ENCODE peak calls at places on chromosome 20, in eight cellular contexts. One of them, this sample, is unnamed. For H3K27me3, the result is how much of the 10 kb centered on the place peaks cover.

GRCh38 chr20:32971703-32972161 is 32.5 kb downstream of the SUN5 start:
- DNase-seq in HepG2: no peak
- DNase-seq in GM12878: peak
- DNase-seq in HCT116: no peak
- DNase-seq in GM23338: no peak
- DNase-seq in SK-N-SH: no peak
- DNase-seq in K562: no peak
- DNase-seq in HL-60: no peak
- DNase-seq in this sample: no peak

GRCh38 chr20:47326718-47327137 is 29.8 kb downstream of the ZMYND8 start:
- DNase-seq in HL-60: no peak
- DNase-seq in K562: no peak
- DNase-seq in SK-N-SH: no peak
- DNase-seq in HCT116: no peak
- DNase-seq in GM23338: no peak
- DNase-seq in GM12878: no peak
- DNase-seq in HepG2: no peak
- DNase-seq in this sample: no peak

GRCh38 chr20:12847862-12848261 is 160.9 kb upstream of the SPTLC3 start:
- DNase-seq in HepG2: peak
- DNase-seq in GM12878: no peak
- DNase-seq in K562: no peak
- DNase-seq in SK-N-SH: no peak
- DNase-seq in GM23338: peak
- DNase-seq in HCT116: no peak
- DNase-seq in HL-60: no peak
- DNase-seq in this sample: no peak

GRCh38 chr20:36070451-36070850 is 84.1 kb upstream of the EPB41L1 start:
- DNase-seq in HepG2: peak
- DNase-seq in K562: no peak
- DNase-seq in HL-60: no peak
- DNase-seq in SK-N-SH: no peak
- DNase-seq in GM12878: no peak
- DNase-seq in GM23338: peak
- DNase-seq in HCT116: no peak
- DNase-seq in this sample: no peak

GRCh38 chr20:36859282-36859555 is 16.7 kb upstream of the TLDC2 start:
- DNase-seq in HepG2: no peak
- DNase-seq in SK-N-SH: no peak
- DNase-seq in GM23338: no peak
- DNase-seq in HL-60: no peak
- DNase-seq in K562: no peak
- DNase-seq in GM12878: no peak
- DNase-seq in HCT116: no peak
- DNase-seq in this sample: no peak

GRCh38 chr20:17878912-17879602 is 89.5 kb downstream of the SNX5 start:
- DNase-seq in HL-60: no peak
- DNase-seq in SK-N-SH: no peak
- DNase-seq in GM12878: no peak
- DNase-seq in HepG2: no peak
- DNase-seq in GM23338: no peak
- DNase-seq in HCT116: no peak
- DNase-seq in K562: no peak
- DNase-seq in this sample: no peak

GRCh38 chr20:10603971-10604864 is 69.6 kb downstream of the JAG1 start:
- DNase-seq in GM12878: no peak
- DNase-seq in HepG2: peak
- DNase-seq in K562: no peak
- DNase-seq in GM23338: no peak
- DNase-seq in HCT116: peak
- DNase-seq in SK-N-SH: no peak
- DNase-seq in HL-60: no peak
- DNase-seq in this sample: peak

GRCh38 chr20:21564127-21564773 is 50.4 kb upstream of the NKX2-2 start:
- DNase-seq in GM23338: no peak
- DNase-seq in HepG2: peak
- DNase-seq in HL-60: no peak
- DNase-seq in HCT116: no peak
- DNase-seq in GM12878: no peak
- DNase-seq in SK-N-SH: peak
- DNase-seq in K562: no peak
- DNase-seq in this sample: no peak

GRCh38 chr20:38201356-38201755 is 36.3 kb upstream of the TGM2 start:
- DNase-seq in GM23338: no peak
- DNase-seq in SK-N-SH: no peak
- DNase-seq in K562: no peak
- DNase-seq in HL-60: no peak
- DNase-seq in GM12878: no peak
- DNase-seq in HCT116: no peak
- DNase-seq in HepG2: no peak
- DNase-seq in this sample: no peak

GRCh38 chr20:18314786-18315406 is 26.6 kb downstream of the ZNF133 start:
- DNase-seq in K562: no peak
- DNase-seq in HCT116: no peak
- DNase-seq in GM23338: no peak
- DNase-seq in HL-60: no peak
- DNase-seq in HepG2: no peak
- DNase-seq in SK-N-SH: no peak
- DNase-seq in GM12878: no peak
- DNase-seq in this sample: no peak

GRCh38 chr20:59385038-59385437 is 84.6 kb downstream of the EDN3 start:
- DNase-seq in HCT116: no peak
- DNase-seq in SK-N-SH: no peak
- DNase-seq in HL-60: no peak
- DNase-seq in GM12878: no peak
- DNase-seq in HepG2: no peak
- DNase-seq in GM23338: no peak
- DNase-seq in K562: no peak
- DNase-seq in this sample: no peak

GRCh38 chr20:40521962-40522361 is 167.1 kb downstream of the MAFB start:
- DNase-seq in K562: no peak
- DNase-seq in SK-N-SH: no peak
- DNase-seq in HL-60: no peak
- DNase-seq in HCT116: no peak
- DNase-seq in GM23338: no peak
- DNase-seq in HepG2: no peak
- DNase-seq in GM12878: no peak
- DNase-seq in this sample: no peak

GRCh38 chr20:54566224-54566750 is 90.9 kb downstream of the DOK5 start:
- DNase-seq in HL-60: no peak
- DNase-seq in K562: no peak
- DNase-seq in HCT116: no peak
- DNase-seq in GM23338: no peak
- DNase-seq in GM12878: no peak
- DNase-seq in SK-N-SH: no peak
- DNase-seq in HepG2: no peak
- DNase-seq in this sample: no peak

GRCh38 chr20:34952676-34953075 is 2.9 kb downstream of the GSS start:
- DNase-seq in K562: no peak
- DNase-seq in GM12878: no peak
- DNase-seq in HepG2: no peak
- DNase-seq in GM23338: no peak
- DNase-seq in SK-N-SH: no peak
- DNase-seq in HCT116: no peak
- DNase-seq in HL-60: no peak
- DNase-seq in this sample: no peak

DNA sequence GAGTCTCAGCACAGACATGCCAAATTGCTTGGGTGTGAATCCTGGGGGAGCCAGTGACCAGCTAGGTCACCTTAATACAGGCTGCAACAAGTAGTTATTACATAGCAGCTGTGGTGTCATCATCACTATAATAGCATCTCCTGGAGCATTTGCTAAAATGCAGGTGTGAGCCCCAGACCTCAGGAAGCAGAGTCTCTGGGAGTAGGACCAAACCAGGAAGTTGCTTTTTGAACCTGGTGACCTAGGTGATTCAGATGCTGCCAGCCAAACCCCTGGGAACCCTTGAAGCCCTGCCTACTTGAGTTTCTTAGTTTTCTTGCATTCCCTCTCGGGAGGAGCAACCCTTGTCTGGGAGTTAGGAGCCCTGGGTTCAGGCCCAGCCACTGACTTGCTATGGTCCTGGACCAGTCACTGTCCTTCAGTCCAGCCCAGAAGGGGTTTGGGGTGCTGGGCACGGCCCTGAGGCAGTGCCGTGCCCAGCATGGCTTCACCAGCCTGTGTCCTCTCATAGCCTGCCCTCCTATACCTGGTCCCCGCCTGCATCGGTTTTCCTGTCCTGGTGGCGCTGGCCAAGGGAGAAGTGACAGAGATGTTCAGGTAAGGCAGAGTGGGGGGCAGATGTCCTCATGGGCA is 39.3 kb upstream of the ID1 start:
- DNase-seq in K562: no peak
- DNase-seq in SK-N-SH: no peak
- DNase-seq in GM12878: no peak
- DNase-seq in GM23338: no peak
- DNase-seq in HCT116: no peak
- DNase-seq in HL-60: no peak
- DNase-seq in HepG2: no peak
- DNase-seq in this sample: no peak
- TF ChIP-seq POLR2AphosphoS5 in K562: no peak
- TF ChIP-seq POLR2AphosphoS5 in SK-N-SH: no peak
- TF ChIP-seq POLR2AphosphoS5 in GM12878: no peak
- TF ChIP-seq POLR2AphosphoS5 in GM23338: peak
- TF ChIP-seq POLR2AphosphoS5 in HCT116: no peak
- TF ChIP-seq POLR2AphosphoS5 in HL-60: no peak
- TF ChIP-seq POLR2AphosphoS5 in HepG2: no peak
- TF ChIP-seq POLR2AphosphoS5 in this sample: peak

GRCh38 chr20:62819494-62820174 is 2.8 kb downstream of the COL9A3 start:
- DNase-seq in GM12878: no peak
- DNase-seq in SK-N-SH: no peak
- DNase-seq in HCT116: no peak
- DNase-seq in K562: no peak
- DNase-seq in HepG2: no peak
- DNase-seq in GM23338: no peak
- DNase-seq in HL-60: no peak
- DNase-seq in this sample: no peak
- TF ChIP-seq REST in GM12878: no peak
- TF ChIP-seq REST in SK-N-SH: peak
- TF ChIP-seq REST in HCT116: no peak
- TF ChIP-seq REST in K562: no peak
- TF ChIP-seq REST in HepG2: no peak
- TF ChIP-seq REST in GM23338: no peak
- TF ChIP-seq REST in HL-60: no peak
- TF ChIP-seq REST in this sample: peak

GRCh38 chr20:61635721-61636455 is 383.8 kb downstream of the CDH4 start:
- DNase-seq in HepG2: no peak
- DNase-seq in HCT116: no peak
- DNase-seq in GM12878: no peak
- DNase-seq in GM23338: peak
- DNase-seq in HL-60: no peak
- DNase-seq in SK-N-SH: no peak
- DNase-seq in K562: no peak
- DNase-seq in this sample: no peak

GRCh38 chr20:61640846-61641245 is 388.8 kb downstream of the CDH4 start:
- DNase-seq in HCT116: no peak
- DNase-seq in K562: no peak
- DNase-seq in HL-60: no peak
- DNase-seq in SK-N-SH: no peak
- DNase-seq in HepG2: no peak
- DNase-seq in GM23338: no peak
- DNase-seq in GM12878: no peak
- DNase-seq in this sample: no peak

GRCh38 chr20:61636531-61637116 is 384.6 kb downstream of the CDH4 start:
- DNase-seq in HL-60: no peak
- DNase-seq in SK-N-SH: no peak
- DNase-seq in HCT116: no peak
- DNase-seq in K562: no peak
- DNase-seq in GM12878: no peak
- DNase-seq in GM23338: peak
- DNase-seq in HepG2: no peak
- DNase-seq in this sample: no peak

GRCh38 chr20:61640171-61640570 is 388.1 kb downstream of the CDH4 start:
- DNase-seq in SK-N-SH: no peak
- DNase-seq in HCT116: no peak
- DNase-seq in K562: no peak
- DNase-seq in GM12878: no peak
- DNase-seq in HepG2: no peak
- DNase-seq in HL-60: no peak
- DNase-seq in GM23338: no peak
- DNase-seq in this sample: no peak

DNA sequence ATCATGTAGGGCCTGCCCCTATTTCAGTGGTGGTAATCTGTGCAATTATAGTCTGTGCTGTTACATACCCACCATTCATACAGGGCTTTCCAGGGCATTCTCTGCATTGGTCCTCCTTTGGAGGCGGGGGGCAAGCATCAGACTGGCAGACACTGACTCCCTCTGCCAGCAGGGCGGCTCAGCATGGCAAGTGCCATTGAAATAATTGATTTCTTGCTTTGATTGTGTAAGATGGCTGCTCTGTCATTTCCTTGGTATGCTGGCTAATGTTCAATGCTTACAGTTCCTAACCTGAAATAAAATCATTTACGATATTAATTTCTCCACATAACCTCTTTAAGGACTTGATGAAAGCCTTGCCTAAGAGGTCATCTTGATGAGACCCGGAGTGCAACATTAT is 387.1 kb downstream of the CDH4 start:
- DNase-seq in HCT116: no peak
- DNase-seq in HepG2: no peak
- DNase-seq in K562: no peak
- DNase-seq in SK-N-SH: no peak
- DNase-seq in GM23338: no peak
- DNase-seq in HL-60: no peak
- DNase-seq in GM12878: no peak
- DNase-seq in this sample: no peak
- H3K27me3 ChIP-seq in HCT116: under half
- H3K27me3 ChIP-seq in HepG2: half or more
- H3K27me3 ChIP-seq in K562: half or more
- H3K27me3 ChIP-seq in SK-N-SH: under half
- H3K27me3 ChIP-seq in GM23338: under half
- H3K27me3 ChIP-seq in HL-60: under half
- H3K27me3 ChIP-seq in GM12878: under half
- H3K27me3 ChIP-seq in this sample: under half

GRCh38 chr20:50266293-50267040 is 75.8 kb downstream of the CEBPB start:
- DNase-seq in HepG2: no peak
- DNase-seq in K562: no peak
- DNase-seq in HCT116: no peak
- DNase-seq in SK-N-SH: no peak
- DNase-seq in GM12878: no peak
- DNase-seq in HL-60: no peak
- DNase-seq in GM23338: no peak
- DNase-seq in this sample: no peak

GRCh38 chr20:50269111-50270033 is 78.7 kb downstream of the CEBPB start:
- DNase-seq in HCT116: no peak
- DNase-seq in K562: no peak
- DNase-seq in GM12878: no peak
- DNase-seq in HepG2: no peak
- DNase-seq in GM23338: no peak
- DNase-seq in HL-60: no peak
- DNase-seq in SK-N-SH: no peak
- DNase-seq in this sample: no peak

GRCh38 chr20:50265245-50265946 is 74.8 kb downstream of the CEBPB start:
- DNase-seq in GM12878: no peak
- DNase-seq in GM23338: no peak
- DNase-seq in HL-60: no peak
- DNase-seq in SK-N-SH: no peak
- DNase-seq in HCT116: no peak
- DNase-seq in HepG2: no peak
- DNase-seq in K562: no peak
- DNase-seq in this sample: no peak

GRCh38 chr20:50267866-50268219 is 77.2 kb downstream of the CEBPB start:
- DNase-seq in GM12878: no peak
- DNase-seq in SK-N-SH: no peak
- DNase-seq in HepG2: no peak
- DNase-seq in HCT116: no peak
- DNase-seq in HL-60: no peak
- DNase-seq in GM23338: no peak
- DNase-seq in K562: no peak
- DNase-seq in this sample: no peak

GRCh38 chr20:50267041-50267865 is 76.6 kb downstream of the CEBPB start:
- DNase-seq in GM12878: no peak
- DNase-seq in GM23338: peak
- DNase-seq in HL-60: peak
- DNase-seq in HepG2: peak
- DNase-seq in HCT116: peak
- DNase-seq in K562: no peak
- DNase-seq in SK-N-SH: no peak
- DNase-seq in this sample: no peak
- TF ChIP-seq POLR2AphosphoS5 in GM12878: no peak
- TF ChIP-seq POLR2AphosphoS5 in GM23338: no peak
- TF ChIP-seq POLR2AphosphoS5 in HL-60: no peak
- TF ChIP-seq POLR2AphosphoS5 in HepG2: no peak
- TF ChIP-seq POLR2AphosphoS5 in HCT116: no peak
- TF ChIP-seq POLR2AphosphoS5 in K562: no peak
- TF ChIP-seq POLR2AphosphoS5 in SK-N-SH: no peak
- TF ChIP-seq POLR2AphosphoS5 in this sample: no peak